ENCODE peak calls at places on chromosome 9, in four cellular contexts. T, O, J and C are unnamed samples. For H3K27me3 and H3K4me1, the result is how much of the 10 kb centered on the place peaks cover.

GRCh38 chr9:98983295-98984268 is 39.9 kb downstream of the COL15A1 start:
- DNase-seq in T (no peak), J (no peak), O (peak), C (peak)

GRCh38 chr9:114216081-114216480 is 60.7 kb downstream of the COL27A1 start:
- DNase-seq in O (peak), J (no peak), T (peak), C (peak)

GRCh38 chr9:134502261-134503211 is 139.1 kb upstream of the COL5A1 start:
- DNase-seq in T (peak), O (peak), J (peak), C (peak)

GRCh38 chr9:86859056-86859455 is 88.2 kb downstream of the GAS1 start:
- DNase-seq in J (no peak), O (no peak), T (no peak), C (no peak)

GRCh38 chr9:14907360-14907685 is 2.9 kb downstream of the FREM1 start:
- DNase-seq in J (no peak), T (no peak), O (no peak), C (no peak)

GRCh38 chr9:920927-921326 is 55.5 kb upstream of the DMRT3 start:
- DNase-seq in O (no peak), J (no peak), T (no peak), C (no peak)

GRCh38 chr9:120909904-120910303 is 16.7 kb downstream of the TRAF1 start:
- DNase-seq in J (no peak), O (no peak), T (no peak), C (no peak)

GRCh38 chr9:93346240-93347112 is 105.0 kb upstream of the FAM120A start:
- DNase-seq in J (no peak), T (peak), O (no peak), C (no peak)

GRCh38 chr9:126698251-126698650 is 84.5 kb downstream of the LMX1B start:
- DNase-seq in T (no peak), J (no peak), O (no peak), C (no peak)

GRCh38 chr9:73869261-73869660 is 627.9 kb upstream of the RORB start:
- DNase-seq in T (no peak), J (peak), O (no peak), C (no peak)

GRCh38 chr9:15824310-15824709 is 271.5 kb downstream of the CCDC171 start:
- DNase-seq in O (no peak), T (peak), J (no peak), C (no peak)

GRCh38 chr9:95190413-95190812 is 127.1 kb downstream of the FANCC start:
- DNase-seq in T (no peak), O (no peak), J (no peak), C (no peak)

GRCh38 chr9:37121881-37122280 is 1.5 kb downstream of the ZCCHC7 start:
- DNase-seq in O (no peak), T (no peak), J (no peak), C (no peak)

DNA sequence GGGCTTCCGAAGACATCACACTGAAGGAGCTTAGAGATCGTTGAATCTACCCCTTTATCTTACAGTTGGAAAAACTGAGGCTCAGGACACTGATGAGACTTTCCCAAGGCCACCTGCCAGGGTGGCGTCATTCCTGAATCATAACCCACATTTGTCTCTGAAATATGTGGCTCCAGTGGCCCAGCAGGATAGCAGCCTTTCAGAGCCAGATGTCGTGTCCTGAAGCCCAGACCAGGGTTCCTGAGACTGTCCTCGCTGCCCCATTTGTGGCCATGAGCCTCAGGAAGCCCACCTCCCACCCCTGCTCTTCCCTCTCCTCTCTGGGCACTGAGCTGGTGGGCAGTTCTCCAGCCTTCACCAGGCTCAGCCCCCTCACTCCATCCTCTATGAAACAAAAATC is 2.4 kb downstream of the HMCN2 start:
- DNase-seq in J (no peak), O (peak), T (no peak), C (no peak)
- H3K27me3 ChIP-seq in J (under half), O (under half), T (under half), C (under half)

DNA sequence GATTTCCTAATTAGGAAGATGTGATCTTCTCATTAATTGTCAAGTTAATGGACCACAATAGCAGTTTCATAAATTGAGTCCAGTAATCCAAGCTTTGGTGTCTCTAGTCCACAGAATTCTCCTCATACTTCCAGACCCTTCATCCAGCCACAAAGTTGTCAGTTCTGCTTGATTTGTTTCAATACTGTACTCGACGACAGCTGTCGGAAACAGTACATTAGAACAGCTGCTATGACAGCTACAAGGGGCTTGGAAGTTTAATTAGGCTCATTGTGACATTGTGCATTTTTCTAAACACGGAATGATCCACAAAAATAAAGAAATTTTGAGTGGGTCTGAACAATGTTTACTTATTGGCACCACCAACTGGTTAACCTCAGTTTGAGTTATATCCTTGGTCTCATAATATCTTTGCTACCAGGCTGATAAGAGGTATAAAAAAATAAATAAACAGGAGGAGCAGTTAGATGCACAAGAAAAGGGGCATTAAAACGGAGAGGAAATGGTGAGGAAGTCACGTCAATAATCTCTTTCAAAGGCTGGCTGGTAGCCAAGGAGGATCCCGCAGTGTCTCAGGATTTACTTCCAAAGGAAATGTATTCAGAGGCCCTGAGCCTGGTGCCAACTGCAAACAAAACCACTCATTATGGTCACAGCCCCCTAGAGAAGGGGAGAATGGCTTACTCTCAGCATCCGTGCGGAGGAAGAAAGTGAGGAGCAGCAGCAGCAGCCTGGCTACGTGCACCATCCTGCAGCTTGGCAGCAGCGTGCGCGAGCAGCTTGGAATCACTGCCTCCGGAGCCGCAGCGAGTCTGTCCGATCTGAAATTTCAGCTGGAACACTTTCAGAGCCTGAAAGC is 933.7 kb upstream of the DMAC1 start:
- DNase-seq in T (peak), O (no peak), J (no peak), C (peak)
- H3K4me1 ChIP-seq in T (under half), O (under half), J (under half), C (under half)

DNA sequence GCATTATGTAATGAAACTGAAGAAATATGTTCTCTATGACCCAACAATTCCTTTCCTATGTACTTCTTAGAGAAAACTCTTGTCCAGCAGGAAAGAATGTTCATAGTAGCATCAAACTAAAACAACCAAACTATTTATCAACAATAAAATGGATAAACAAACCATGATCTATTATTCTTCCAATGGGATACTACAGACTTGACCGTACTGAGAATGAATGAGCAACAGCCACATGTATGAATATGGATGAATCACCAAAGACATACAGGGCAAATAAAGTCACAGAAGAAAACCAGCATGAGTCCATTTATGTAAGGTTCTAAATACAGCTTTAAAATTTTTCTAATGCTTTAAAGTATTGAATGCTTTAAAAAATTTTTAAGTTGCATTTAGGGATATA is 73.6 kb upstream of the SUSD1 start:
- DNase-seq in T (no peak), J (no peak), O (no peak), C (no peak)
- H3K4me3 ChIP-seq in T (no peak), J (peak), O (no peak), C (no peak)

DNA sequence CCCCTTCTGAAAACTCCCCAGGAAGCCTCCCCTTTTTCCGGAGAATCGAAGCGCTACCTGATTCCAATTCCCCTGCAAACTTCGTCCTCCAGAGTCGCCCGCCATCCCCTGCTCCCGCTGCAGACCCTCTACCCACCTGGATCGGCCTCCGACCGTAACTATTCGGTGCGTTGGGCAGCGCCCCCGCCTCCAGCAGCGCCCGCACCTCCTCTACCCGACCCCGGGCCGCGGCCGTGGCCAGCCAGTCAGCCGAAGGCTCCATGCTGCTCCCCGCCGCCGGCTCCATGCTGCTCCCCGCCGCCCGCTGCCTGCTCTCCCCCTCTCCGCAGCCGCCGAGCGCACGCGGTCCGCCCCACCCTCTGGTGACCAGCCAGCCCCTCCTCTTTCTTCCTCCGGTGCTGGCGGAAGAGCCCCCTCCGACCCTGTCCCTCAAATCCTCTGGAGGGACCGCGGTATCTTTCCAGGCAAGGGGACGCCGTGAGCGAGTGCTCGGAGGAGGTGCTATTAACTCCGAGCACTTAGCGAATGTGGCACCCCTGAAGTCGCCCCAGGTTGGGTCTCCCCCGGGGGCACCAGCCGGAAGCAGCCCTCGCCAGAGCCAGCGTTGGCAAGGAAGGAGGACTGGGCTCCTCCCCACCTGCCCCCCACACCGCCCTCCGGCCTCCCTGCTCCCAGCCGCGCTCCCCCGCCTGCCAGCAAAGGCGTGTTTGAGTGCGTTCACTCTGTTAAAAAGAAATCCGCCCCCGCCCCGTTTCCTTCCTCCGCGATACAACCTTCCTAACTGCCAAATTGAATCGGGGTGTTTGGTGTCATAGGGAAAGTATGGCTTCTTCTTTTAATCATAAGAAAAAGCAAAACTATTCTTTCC is 19.4 kb downstream of the CDKN2A start:
- DNase-seq in O (no peak), J (peak), T (peak), C (peak)
- H3K27me3 ChIP-seq in O (under half), J (under half), T (under half), C (under half)